ENCODE peak calls at places on chromosomes 12 and 14, in nine cellular contexts. One of them, this sample, is unnamed.
A peak's percentile ranks its signal among the peaks of the same experiment; 100 is the strongest.

GRCh38 chr12:92094751-92095161 is 50.9 kb downstream of the BTG1 start:
- DNase-seq in H9: no peak
- DNase-seq in CD8-positive, alpha-beta T cell: no peak
- DNase-seq in heart left ventricle: no peak
- DNase-seq in stomach: no peak
- DNase-seq in NT2/D1: no peak
- DNase-seq in A549: no peak
- DNase-seq in left lung: no peak
- DNase-seq in naive thymus-derived CD4-positive, alpha-beta T cell: no peak
- DNase-seq in this sample: no peak

GRCh38 chr12:13587721-13588389 is 391.3 kb downstream of the EMP1 start:
- DNase-seq in H9: no peak
- DNase-seq in CD8-positive, alpha-beta T cell: no peak
- DNase-seq in heart left ventricle: no peak
- DNase-seq in stomach: no peak
- DNase-seq in NT2/D1: no peak
- DNase-seq in A549: no peak
- DNase-seq in left lung: no peak
- DNase-seq in naive thymus-derived CD4-positive, alpha-beta T cell: no peak
- DNase-seq in this sample: no peak

GRCh38 chr14:79586401-79586800 is 624.9 kb downstream of the DIO2 start:
- DNase-seq in H9: no peak
- DNase-seq in CD8-positive, alpha-beta T cell: no peak
- DNase-seq in heart left ventricle: no peak
- DNase-seq in stomach: no peak
- DNase-seq in NT2/D1: no peak
- DNase-seq in A549: no peak
- DNase-seq in left lung: peak; percentile 58
- DNase-seq in naive thymus-derived CD4-positive, alpha-beta T cell: no peak
- DNase-seq in this sample: peak; percentile 29

GRCh38 chr12:93912086-93912733 is 235.0 kb downstream of the CRADD start:
- DNase-seq in H9: no peak
- DNase-seq in CD8-positive, alpha-beta T cell: no peak
- DNase-seq in heart left ventricle: no peak
- DNase-seq in stomach: peak; percentile 29
- DNase-seq in NT2/D1: no peak
- DNase-seq in A549: no peak
- DNase-seq in left lung: no peak
- DNase-seq in naive thymus-derived CD4-positive, alpha-beta T cell: no peak
- DNase-seq in this sample: no peak

GRCh38 chr14:32472512-32473472 is 143.7 kb downstream of the AKAP6 start:
- DNase-seq in H9: no peak
- DNase-seq in CD8-positive, alpha-beta T cell: no peak
- DNase-seq in heart left ventricle: no peak
- DNase-seq in stomach: no peak
- DNase-seq in NT2/D1: no peak
- DNase-seq in A549: no peak
- DNase-seq in left lung: no peak
- DNase-seq in naive thymus-derived CD4-positive, alpha-beta T cell: no peak
- DNase-seq in this sample: no peak

GRCh38 chr14:103290494-103290893 is 43.5 kb upstream of the EIF5 start:
- DNase-seq in H9: no peak
- DNase-seq in CD8-positive, alpha-beta T cell: no peak
- DNase-seq in heart left ventricle: no peak
- DNase-seq in stomach: no peak
- DNase-seq in NT2/D1: no peak
- DNase-seq in A549: no peak
- DNase-seq in left lung: peak; percentile 24
- DNase-seq in naive thymus-derived CD4-positive, alpha-beta T cell: no peak
- DNase-seq in this sample: no peak

GRCh38 chr14:103136388-103137271 is 13.4 kb downstream of the TNFAIP2 start:
- DNase-seq in H9: peak; percentile 85
- DNase-seq in CD8-positive, alpha-beta T cell: no peak
- DNase-seq in heart left ventricle: no peak
- DNase-seq in stomach: no peak
- DNase-seq in NT2/D1: no peak
- DNase-seq in A549: no peak
- DNase-seq in left lung: peak; percentile 42
- DNase-seq in naive thymus-derived CD4-positive, alpha-beta T cell: no peak
- DNase-seq in this sample: no peak

GRCh38 chr12:12081836-12082497 is 11.2 kb downstream of the BCL2L14 start:
- DNase-seq in H9: peak; percentile 45
- DNase-seq in CD8-positive, alpha-beta T cell: no peak
- DNase-seq in heart left ventricle: no peak
- DNase-seq in stomach: no peak
- DNase-seq in NT2/D1: no peak
- DNase-seq in A549: peak; percentile 73
- DNase-seq in left lung: no peak
- DNase-seq in naive thymus-derived CD4-positive, alpha-beta T cell: no peak
- DNase-seq in this sample: peak; percentile 82

GRCh38 chr14:63855272-63855671 is 2.5 kb downstream of the SYNE2 start:
- DNase-seq in H9: no peak
- DNase-seq in CD8-positive, alpha-beta T cell: no peak
- DNase-seq in heart left ventricle: no peak
- DNase-seq in stomach: no peak
- DNase-seq in NT2/D1: no peak
- DNase-seq in A549: no peak
- DNase-seq in left lung: no peak
- DNase-seq in naive thymus-derived CD4-positive, alpha-beta T cell: no peak
- DNase-seq in this sample: no peak

GRCh38 chr12:3273409-3273853 is 196.3 kb downstream of the TSPAN9 start:
- DNase-seq in H9: no peak
- DNase-seq in CD8-positive, alpha-beta T cell: no peak
- DNase-seq in heart left ventricle: no peak
- DNase-seq in stomach: no peak
- DNase-seq in NT2/D1: no peak
- DNase-seq in A549: peak; percentile 29
- DNase-seq in left lung: no peak
- DNase-seq in naive thymus-derived CD4-positive, alpha-beta T cell: no peak
- DNase-seq in this sample: no peak

GRCh38 chr12:65925626-65926025 is 101.3 kb downstream of the HMGA2 start:
- DNase-seq in H9: no peak
- DNase-seq in CD8-positive, alpha-beta T cell: no peak
- DNase-seq in heart left ventricle: no peak
- DNase-seq in stomach: no peak
- DNase-seq in NT2/D1: no peak
- DNase-seq in A549: no peak
- DNase-seq in left lung: no peak
- DNase-seq in naive thymus-derived CD4-positive, alpha-beta T cell: no peak
- DNase-seq in this sample: no peak

GRCh38 chr14:89504602-89505320 is 87.7 kb upstream of the FOXN3 start:
- DNase-seq in H9: no peak
- DNase-seq in CD8-positive, alpha-beta T cell: no peak
- DNase-seq in heart left ventricle: no peak
- DNase-seq in stomach: no peak
- DNase-seq in NT2/D1: no peak
- DNase-seq in A549: no peak
- DNase-seq in left lung: no peak
- DNase-seq in naive thymus-derived CD4-positive, alpha-beta T cell: no peak
- DNase-seq in this sample: no peak

GRCh38 chr12:64098709-64099354 is 123.3 kb downstream of the KICS2 start:
- DNase-seq in H9: no peak
- DNase-seq in CD8-positive, alpha-beta T cell: no peak
- DNase-seq in heart left ventricle: no peak
- DNase-seq in stomach: no peak
- DNase-seq in NT2/D1: no peak
- DNase-seq in A549: no peak
- DNase-seq in left lung: no peak
- DNase-seq in naive thymus-derived CD4-positive, alpha-beta T cell: no peak
- DNase-seq in this sample: no peak

GRCh38 chr14:69268223-69268622 is 8.3 kb downstream of the GALNT16 start:
- DNase-seq in H9: no peak
- DNase-seq in CD8-positive, alpha-beta T cell: no peak
- DNase-seq in heart left ventricle: no peak
- DNase-seq in stomach: no peak
- DNase-seq in NT2/D1: no peak
- DNase-seq in A549: no peak
- DNase-seq in left lung: no peak
- DNase-seq in naive thymus-derived CD4-positive, alpha-beta T cell: no peak
- DNase-seq in this sample: no peak

GRCh38 chr12:33988888-33989287 is 33.4 kb upstream of the ALG10 start:
- DNase-seq in H9: no peak
- DNase-seq in CD8-positive, alpha-beta T cell: no peak
- DNase-seq in heart left ventricle: no peak
- DNase-seq in stomach: no peak
- DNase-seq in NT2/D1: no peak
- DNase-seq in A549: no peak
- DNase-seq in left lung: no peak
- DNase-seq in naive thymus-derived CD4-positive, alpha-beta T cell: no peak
- DNase-seq in this sample: no peak

GRCh38 chr14:91108941-91109611 is 4.8 kb upstream of the DGLUCY start:
- DNase-seq in H9: no peak
- DNase-seq in CD8-positive, alpha-beta T cell: no peak
- DNase-seq in heart left ventricle: no peak
- DNase-seq in stomach: peak; percentile 46
- DNase-seq in NT2/D1: no peak
- DNase-seq in A549: no peak
- DNase-seq in left lung: no peak
- DNase-seq in naive thymus-derived CD4-positive, alpha-beta T cell: peak; percentile 61
- DNase-seq in this sample: peak; percentile 65

DNA sequence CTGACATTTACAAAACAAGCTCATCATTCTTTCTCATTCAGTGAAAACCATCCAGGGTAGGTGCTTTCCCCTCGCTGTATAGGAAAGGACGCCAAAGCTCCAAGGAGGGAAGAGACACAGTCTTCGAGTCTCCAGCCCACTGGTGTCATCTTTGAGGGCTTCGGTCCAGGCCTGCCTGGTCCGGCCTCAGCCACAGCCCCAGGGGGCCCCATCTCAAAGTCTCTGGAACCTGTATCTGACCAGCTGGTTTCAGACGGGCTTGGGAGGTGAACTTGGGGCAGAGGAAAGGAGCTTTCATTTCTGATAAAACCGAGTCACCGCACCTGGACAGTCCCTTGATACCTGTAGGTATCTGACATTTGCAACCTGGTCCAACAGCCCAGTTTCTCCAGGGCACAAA is 229.5 kb upstream of the RTL1 start:
- DNase-seq in H9: no peak
- DNase-seq in CD8-positive, alpha-beta T cell: no peak
- DNase-seq in heart left ventricle: no peak
- DNase-seq in stomach: no peak
- DNase-seq in NT2/D1: no peak
- DNase-seq in A549: no peak
- DNase-seq in left lung: no peak
- DNase-seq in naive thymus-derived CD4-positive, alpha-beta T cell: no peak
- DNase-seq in this sample: no peak
- H3K4me1 ChIP-seq in H9: no peaks in the 10 kb centered on the region
- H3K4me1 ChIP-seq in CD8-positive, alpha-beta T cell: no peaks in the 10 kb centered on the region
- H3K4me1 ChIP-seq in heart left ventricle: no peaks in the 10 kb centered on the region
- H3K4me1 ChIP-seq in stomach: no peaks in the 10 kb centered on the region
- H3K4me1 ChIP-seq in NT2/D1: no peaks in the 10 kb centered on the region
- H3K4me1 ChIP-seq in A549: no peaks in the 10 kb centered on the region
- H3K4me1 ChIP-seq in left lung: no peaks in the 10 kb centered on the region
- H3K4me1 ChIP-seq in naive thymus-derived CD4-positive, alpha-beta T cell: no peaks in the 10 kb centered on the region
- H3K4me1 ChIP-seq in this sample: no peaks in the 10 kb centered on the region

GRCh38 chr12:47989666-47990065 is 14.6 kb downstream of the COL2A1 start:
- DNase-seq in H9: no peak
- DNase-seq in CD8-positive, alpha-beta T cell: no peak
- DNase-seq in heart left ventricle: no peak
- DNase-seq in stomach: no peak
- DNase-seq in NT2/D1: no peak
- DNase-seq in A549: no peak
- DNase-seq in left lung: no peak
- DNase-seq in naive thymus-derived CD4-positive, alpha-beta T cell: no peak
- DNase-seq in this sample: no peak

GRCh38 chr12:47989023-47989417 is 15.3 kb downstream of the COL2A1 start:
- DNase-seq in H9: no peak
- DNase-seq in CD8-positive, alpha-beta T cell: no peak
- DNase-seq in heart left ventricle: no peak
- DNase-seq in stomach: no peak
- DNase-seq in NT2/D1: no peak
- DNase-seq in A549: no peak
- DNase-seq in left lung: no peak
- DNase-seq in naive thymus-derived CD4-positive, alpha-beta T cell: no peak
- DNase-seq in this sample: no peak

GRCh38 chr12:47986832-47987231 is 17.4 kb downstream of the COL2A1 start:
- DNase-seq in H9: no peak
- DNase-seq in CD8-positive, alpha-beta T cell: no peak
- DNase-seq in heart left ventricle: no peak
- DNase-seq in stomach: no peak
- DNase-seq in NT2/D1: no peak
- DNase-seq in A549: no peak
- DNase-seq in left lung: no peak
- DNase-seq in naive thymus-derived CD4-positive, alpha-beta T cell: no peak
- DNase-seq in this sample: no peak

GRCh38 chr12:47987411-47988072 is 16.7 kb downstream of the COL2A1 start:
- DNase-seq in H9: no peak
- DNase-seq in CD8-positive, alpha-beta T cell: no peak
- DNase-seq in heart left ventricle: no peak
- DNase-seq in stomach: no peak
- DNase-seq in NT2/D1: no peak
- DNase-seq in A549: no peak
- DNase-seq in left lung: no peak
- DNase-seq in naive thymus-derived CD4-positive, alpha-beta T cell: no peak
- DNase-seq in this sample: no peak

GRCh38 chr12:47988073-47989022 is 15.9 kb downstream of the COL2A1 start:
- DNase-seq in H9: peak; percentile 63
- DNase-seq in CD8-positive, alpha-beta T cell: no peak
- DNase-seq in heart left ventricle: no peak
- DNase-seq in stomach: no peak
- DNase-seq in NT2/D1: no peak
- DNase-seq in A549: no peak
- DNase-seq in left lung: no peak
- DNase-seq in naive thymus-derived CD4-positive, alpha-beta T cell: no peak
- DNase-seq in this sample: no peak
- H3K4me1 ChIP-seq in H9: no peaks in the 10 kb centered on the region
- H3K4me1 ChIP-seq in CD8-positive, alpha-beta T cell: peaks cover 25% of the 10 kb centered on the region
- H3K4me1 ChIP-seq in heart left ventricle: no peaks in the 10 kb centered on the region
- H3K4me1 ChIP-seq in stomach: no peaks in the 10 kb centered on the region
- H3K4me1 ChIP-seq in NT2/D1: peaks cover 20% of the 10 kb centered on the region
- H3K4me1 ChIP-seq in A549: no peaks in the 10 kb centered on the region
- H3K4me1 ChIP-seq in left lung: no peaks in the 10 kb centered on the region
- H3K4me1 ChIP-seq in naive thymus-derived CD4-positive, alpha-beta T cell: peaks cover 17% of the 10 kb centered on the region
- H3K4me1 ChIP-seq in this sample: no peaks in the 10 kb centered on the region

DNA sequence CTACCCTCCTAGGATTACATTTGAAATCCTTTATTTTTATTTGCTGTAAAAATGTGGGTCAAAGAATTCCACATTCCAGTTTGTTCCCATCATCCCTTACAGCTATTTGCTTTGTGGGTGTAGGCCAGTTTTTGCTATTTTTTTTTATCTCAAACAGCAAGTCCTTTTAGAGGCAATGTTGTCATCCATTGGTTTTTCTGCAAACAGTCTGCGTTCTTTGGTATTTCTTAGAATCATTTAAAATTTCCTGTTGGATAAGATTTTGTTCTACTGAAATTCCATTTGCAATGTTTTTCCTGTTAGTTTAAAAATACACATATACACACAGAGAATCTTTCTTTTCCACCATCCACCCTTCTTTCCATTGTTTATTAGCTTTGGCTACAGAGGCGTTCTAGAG is 53.3 kb upstream of the STK38L start:
- DNase-seq in H9: no peak
- DNase-seq in CD8-positive, alpha-beta T cell: no peak
- DNase-seq in heart left ventricle: no peak
- DNase-seq in stomach: no peak
- DNase-seq in NT2/D1: no peak
- DNase-seq in A549: no peak
- DNase-seq in left lung: no peak
- DNase-seq in naive thymus-derived CD4-positive, alpha-beta T cell: no peak
- DNase-seq in this sample: no peak
- H3K4me1 ChIP-seq in H9: no peaks in the 10 kb centered on the region
- H3K4me1 ChIP-seq in CD8-positive, alpha-beta T cell: no peaks in the 10 kb centered on the region
- H3K4me1 ChIP-seq in heart left ventricle: peaks cover 5% of the 10 kb centered on the region
- H3K4me1 ChIP-seq in stomach: peaks cover 56% of the 10 kb centered on the region
- H3K4me1 ChIP-seq in NT2/D1: no peaks in the 10 kb centered on the region
- H3K4me1 ChIP-seq in A549: peaks cover 32% of the 10 kb centered on the region
- H3K4me1 ChIP-seq in left lung: no peaks in the 10 kb centered on the region
- H3K4me1 ChIP-seq in naive thymus-derived CD4-positive, alpha-beta T cell: no peaks in the 10 kb centered on the region
- H3K4me1 ChIP-seq in this sample: no peaks in the 10 kb centered on the region

GRCh38 chr12:49963976-49964815 is 2.5 kb downstream of the AQP5 start:
- DNase-seq in H9: no peak
- DNase-seq in CD8-positive, alpha-beta T cell: no peak
- DNase-seq in heart left ventricle: no peak
- DNase-seq in stomach: no peak
- DNase-seq in NT2/D1: no peak
- DNase-seq in A549: no peak
- DNase-seq in left lung: no peak
- DNase-seq in naive thymus-derived CD4-positive, alpha-beta T cell: no peak
- DNase-seq in this sample: no peak
- H3K4me1 ChIP-seq in H9: peaks cover 9% of the 10 kb centered on the region
- H3K4me1 ChIP-seq in CD8-positive, alpha-beta T cell: peaks cover 9% of the 10 kb centered on the region
- H3K4me1 ChIP-seq in heart left ventricle: peaks cover 9% of the 10 kb centered on the region
- H3K4me1 ChIP-seq in stomach: peaks cover 69% of the 10 kb centered on the region
- H3K4me1 ChIP-seq in NT2/D1: peaks cover 23% of the 10 kb centered on the region
- H3K4me1 ChIP-seq in A549: peaks cover 30% of the 10 kb centered on the region
- H3K4me1 ChIP-seq in left lung: peaks cover 9% of the 10 kb centered on the region
- H3K4me1 ChIP-seq in naive thymus-derived CD4-positive, alpha-beta T cell: no peaks in the 10 kb centered on the region
- H3K4me1 ChIP-seq in this sample: peaks cover 3% of the 10 kb centered on the region